ENCODE peak calls at places on chromosomes 16 and 17, in five cellular contexts. W is central memory CD4-positive, alpha-beta T cell; H is CD8-positive, alpha-beta T cell; S is stimulated activated CD8-positive, alpha-beta memory T cell treated with anti-CD3 and anti-CD28 coated beads, Interleukin-12 subunit alpha, Interleukin-12 subunit beta, amount 100 ng/mL, for 4 hours; G is posterior cingulate gyrus. A is an unnamed sample.

GRCh38 chr17:31581491-31581890 is 190.0 kb downstream of the RAB11FIP4 start:
- DNase-seq in W (no peak), H (no peak), S (no peak), G (no peak), A (no peak)

GRCh38 chr16:77171750-77172635 is 19.0 kb upstream of the MON1B start:
- DNase-seq in W (peak), H (no peak), S (no peak), G (no peak), A (peak)

GRCh38 chr16:35311475-35311874 is 1852.1 kb downstream of the TP53TG3F start:
- DNase-seq in W (no peak), H (no peak), S (no peak), G (no peak), A (no peak)

GRCh38 chr16:70679653-70680494 is 6.0 kb downstream of the MTSS2 start:
- DNase-seq in W (no peak), H (no peak), S (no peak), G (no peak), A (no peak)

GRCh38 chr16:85372627-85373372 is 240.3 kb upstream of the GSE1 start:
- DNase-seq in W (no peak), H (no peak), S (no peak), G (no peak), A (no peak)

GRCh38 chr17:78946131-78946530 is 20.9 kb upstream of the TIMP2 start:
- DNase-seq in W (no peak), H (no peak), S (no peak), G (no peak), A (no peak)

GRCh38 chr17:66949501-66949900 is 15.0 kb upstream of the CACNG4 start:
- DNase-seq in W (no peak), H (no peak), S (no peak), G (no peak), A (no peak)

GRCh38 chr16:1788095-1788707 is 5.3 kb downstream of the IGFALS start:
- DNase-seq in W (no peak), H (no peak), S (no peak), G (no peak), A (no peak)

GRCh38 chr16:64621616-64622015 is 500.2 kb downstream of the CDH11 start:
- DNase-seq in W (no peak), H (no peak), S (no peak), G (no peak), A (no peak)

GRCh38 chr17:80192268-80192667 is 22.4 kb downstream of the CARD14 start:
- DNase-seq in W (no peak), H (no peak), S (no peak), G (peak), A (no peak)

GRCh38 chr17:83086907-83087787 is 7.7 kb downstream of the METRNL start:
- DNase-seq in W (no peak), H (no peak), S (no peak), G (no peak), A (no peak)

GRCh38 chr17:65231662-65232335 is 94.6 kb downstream of the RGS9 start:
- DNase-seq in W (peak), H (no peak), S (no peak), G (peak), A (peak)

GRCh38 chr16:75466760-75467159 is 2.3 kb upstream of the TMEM170A start:
- DNase-seq in W (no peak), H (no peak), S (no peak), G (no peak), A (no peak)

GRCh38 chr16:86946396-86946795 is 368.0 kb downstream of the FOXL1 start:
- DNase-seq in W (no peak), H (no peak), S (no peak), G (no peak), A (no peak)

GRCh38 chr17:67850991-67851631 is 25.8 kb downstream of the BPTF start:
- DNase-seq in W (no peak), H (no peak), S (no peak), G (no peak), A (no peak)

GRCh38 chr17:2867441-2868424 is 71.5 kb downstream of the RAP1GAP2 start:
- DNase-seq in W (no peak), H (no peak), S (no peak), G (no peak), A (no peak)

GRCh38 chr17:59105852-59106462 is 723 bp downstream of the TRIM37 start:
- DNase-seq in W (peak), H (peak), S (peak), G (peak), A (peak)

GRCh38 chr17:49646391-49647255 is 31.3 kb downstream of the SPOP start:
- DNase-seq in W (no peak), H (no peak), S (no peak), G (no peak), A (peak)

GRCh38 chr17:56785396-56785795 is 48.3 kb downstream of the C17orf67 start:
- DNase-seq in W (no peak), H (no peak), S (no peak), G (no peak), A (no peak)

A was measured in MM.1S.